ENCODE peak calls at places on chromosomes 11 and 22, in four cellular contexts. N is IMR-90; F is CD8-positive, alpha-beta T cell; R is brain microvascular endothelial cell. E is an unnamed sample.

GRCh38 chr11:120547301-120547700 is 35.8 kb downstream of the GRIK4 start:
- DNase-seq in N (peak), R (no peak), F (no peak), E (no peak)

GRCh38 chr11:363948-364761 is 5.1 kb upstream of the B4GALNT4 start:
- DNase-seq in R (no peak), N (no peak), F (peak), E (no peak)

GRCh38 chr11:69204246-69205124 is 48.8 kb downstream of the SMIM38 start:
- DNase-seq in N (no peak), R (no peak), F (no peak), E (no peak)

GRCh38 chr11:86160546-86161149 is 83.9 kb upstream of the EED start:
- DNase-seq in F (no peak), R (peak), N (peak), E (no peak)

GRCh38 chr11:112292785-112293407 is 32.2 kb upstream of the PLET1 start:
- DNase-seq in N (peak), R (peak), F (no peak), E (no peak)

GRCh38 chr11:60367009-60367408 is 11.3 kb upstream of the MS4A7 start:
- DNase-seq in F (no peak), R (no peak), N (no peak), E (no peak)

GRCh38 chr22:41799486-41800347 is 762 bp upstream of the CCDC134 start:
- DNase-seq in F (no peak), R (peak), N (no peak), E (no peak)

GRCh38 chr22:37907036-37907954 is 1.2 kb downstream of the MICALL1 start:
- DNase-seq in R (no peak), N (peak), F (no peak), E (no peak)

GRCh38 chr11:75174781-75175370 is 24.0 kb downstream of the SLCO2B1 start:
- DNase-seq in F (no peak), N (peak), R (peak), E (no peak)

GRCh38 chr22:28819253-28820096 is 19.1 kb upstream of the XBP1 start:
- DNase-seq in R (no peak), N (no peak), F (no peak), E (no peak)

DNA sequence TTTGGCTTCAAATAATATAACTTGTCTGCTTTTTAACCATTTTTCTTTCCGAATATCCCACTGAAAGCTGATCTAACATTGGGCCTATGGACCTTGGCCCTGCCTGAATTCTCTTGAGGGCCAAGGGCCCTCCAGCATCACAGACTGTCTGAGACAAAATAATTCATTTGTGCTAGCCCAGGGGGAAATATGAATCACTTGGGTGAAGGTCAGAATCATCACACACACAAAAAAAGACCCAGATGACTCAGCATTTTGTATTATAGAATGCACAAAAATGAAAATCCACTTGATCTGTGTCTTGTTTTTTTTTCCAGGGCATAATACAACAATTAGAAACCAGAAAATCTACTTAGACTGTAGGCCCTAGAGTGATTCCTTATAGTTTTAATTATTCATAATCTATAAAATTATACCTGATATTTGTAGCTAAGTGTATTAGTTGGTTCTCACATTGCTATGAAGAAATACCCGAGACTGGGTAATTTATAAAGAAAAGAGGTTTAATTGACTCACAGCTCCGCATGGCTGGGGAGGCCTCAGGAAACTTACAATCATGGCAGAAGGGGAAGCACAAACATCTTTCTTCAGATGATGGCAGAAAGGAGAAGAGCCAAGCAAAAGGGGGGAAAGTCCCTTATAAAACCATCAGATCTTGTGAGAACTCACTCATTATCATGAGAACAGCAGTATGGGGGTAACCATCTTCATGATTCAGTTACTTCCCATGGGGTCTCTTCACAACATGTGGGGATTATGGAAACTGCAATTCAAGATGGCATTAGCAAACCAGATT is 15.6 kb upstream of the RDX start:
- DNase-seq in N (peak), R (peak), F (no peak), E (no peak)
- H3K27ac ChIP-seq in N (no peak), R (peak), F (no peak), E (no peak)

GRCh38 chr22:43375951-43376455 is 32.8 kb upstream of the SCUBE1 start:
- DNase-seq in N (peak), R (peak), F (no peak), E (no peak)

GRCh38 chr22:43378011-43378704 is 33.7 kb upstream of the MPPED1 start:
- DNase-seq in N (peak), R (peak), F (no peak), E (no peak)

GRCh38 chr22:43381693-43382092 is 30.1 kb upstream of the MPPED1 start:
- DNase-seq in F (no peak), R (no peak), N (peak), E (no peak)

GRCh38 chr22:43376765-43377485 is 33.8 kb upstream of the SCUBE1 start:
- DNase-seq in F (peak), R (peak), N (no peak), E (no peak)

DNA sequence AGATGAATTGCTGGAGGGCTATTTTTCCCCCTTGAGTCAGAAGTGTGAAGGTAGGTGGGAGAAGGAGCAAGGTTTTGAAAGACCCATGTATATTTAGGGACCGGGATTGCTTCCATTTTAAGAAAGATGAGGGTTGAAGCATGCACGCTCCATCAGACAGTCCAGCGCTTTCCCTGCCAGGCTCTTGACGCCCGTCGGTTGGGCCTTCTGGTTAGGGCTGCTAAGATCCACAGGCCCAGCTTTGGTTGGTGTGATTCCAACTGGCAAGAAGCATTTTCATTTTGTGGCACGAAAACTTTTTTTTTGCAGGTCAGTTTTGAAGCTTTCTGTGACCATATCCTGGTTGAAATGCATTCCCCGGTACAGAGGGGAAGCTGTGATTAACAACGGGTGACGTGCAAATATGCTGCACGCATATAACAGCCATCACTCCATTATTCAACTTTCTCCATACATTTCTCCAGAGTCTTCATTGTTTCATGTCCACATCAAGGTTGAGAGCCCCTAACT is 34.3 kb upstream of the MPPED1 start:
- DNase-seq in F (no peak), R (peak), N (peak), E (no peak)
- H3K27ac ChIP-seq in F (no peak), R (no peak), N (no peak), E (no peak)

GRCh38 chr11:46275964-46276641 is 1.4 kb upstream of the CREB3L1 start:
- DNase-seq in R (no peak), N (no peak), F (no peak), E (no peak)

GRCh38 chr11:46271407-46271806 is 6.1 kb upstream of the CREB3L1 start:
- DNase-seq in R (no peak), N (no peak), F (no peak), E (no peak)

GRCh38 chr11:46271875-46272815 is 5.3 kb upstream of the CREB3L1 start:
- DNase-seq in F (no peak), N (no peak), R (no peak), E (no peak)

GRCh38 chr11:46272816-46273427 is 4.5 kb upstream of the CREB3L1 start:
- DNase-seq in F (no peak), N (peak), R (no peak), E (no peak)

GRCh38 chr11:46273511-46274205 is 3.8 kb upstream of the CREB3L1 start:
- DNase-seq in F (no peak), R (no peak), N (no peak), E (no peak)
- H3K27ac ChIP-seq in F (no peak), R (peak), N (peak), E (no peak)

DNA sequence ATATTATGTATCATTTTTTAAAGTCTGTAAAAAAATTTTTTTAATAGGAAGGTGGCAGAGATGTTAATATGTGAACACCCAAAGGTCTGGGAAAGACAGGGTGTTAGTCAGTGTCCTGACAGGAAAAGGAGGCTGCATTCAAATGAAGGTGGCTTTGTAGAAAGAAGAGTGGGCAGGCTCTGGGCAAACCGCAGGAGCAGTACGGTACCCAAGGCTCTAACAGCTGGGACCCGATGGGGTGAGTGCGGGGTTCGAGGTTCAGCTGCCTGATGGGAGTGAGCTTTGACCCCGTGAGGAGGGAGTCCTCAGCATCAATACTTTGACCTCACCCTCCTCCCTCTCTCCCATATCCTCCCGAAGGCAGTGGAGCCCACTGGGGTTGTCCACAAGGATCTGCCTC is 142.5 kb downstream of the C11orf91 start:
- DNase-seq in N (no peak), R (no peak), F (no peak), E (no peak)
- H3K27ac ChIP-seq in N (no peak), R (no peak), F (no peak), E (no peak)

DNA sequence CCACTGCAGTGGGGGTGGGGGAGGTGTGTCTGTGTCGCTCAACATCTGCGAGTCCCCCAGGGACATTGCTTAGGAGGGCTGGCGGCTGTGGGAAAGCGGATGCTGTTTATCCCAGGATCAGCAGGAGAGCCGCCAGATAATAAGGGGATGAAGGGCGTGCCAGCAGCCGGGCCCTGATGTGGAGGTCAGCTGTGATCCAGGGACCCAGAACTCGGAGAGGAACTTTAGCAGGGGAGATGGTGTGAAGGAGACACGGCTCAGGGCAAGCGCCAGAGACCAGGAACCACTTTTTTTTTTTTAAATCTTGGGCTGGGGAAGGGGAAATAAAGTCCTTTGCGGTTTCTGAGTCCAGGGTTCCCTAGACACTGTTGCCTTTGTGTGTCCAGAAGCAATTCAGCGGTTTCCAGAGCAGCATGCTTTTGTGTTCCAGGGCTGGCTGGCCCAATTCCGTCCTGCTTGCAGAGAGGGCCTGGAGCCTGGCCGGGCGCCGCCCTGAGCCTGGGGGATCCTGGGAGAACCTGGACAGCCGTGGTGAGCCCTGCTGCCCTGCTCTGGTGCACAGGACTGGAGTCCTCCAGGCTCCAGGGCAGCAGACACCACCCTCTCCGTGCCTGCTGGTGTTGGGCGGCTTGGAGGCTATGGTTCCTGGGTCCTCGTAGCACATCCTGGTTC is at the start of gene GRAMD4:
- DNase-seq in R (no peak), F (no peak), N (no peak), E (peak)
- H3K27ac ChIP-seq in R (no peak), F (no peak), N (no peak), E (peak)

DNA sequence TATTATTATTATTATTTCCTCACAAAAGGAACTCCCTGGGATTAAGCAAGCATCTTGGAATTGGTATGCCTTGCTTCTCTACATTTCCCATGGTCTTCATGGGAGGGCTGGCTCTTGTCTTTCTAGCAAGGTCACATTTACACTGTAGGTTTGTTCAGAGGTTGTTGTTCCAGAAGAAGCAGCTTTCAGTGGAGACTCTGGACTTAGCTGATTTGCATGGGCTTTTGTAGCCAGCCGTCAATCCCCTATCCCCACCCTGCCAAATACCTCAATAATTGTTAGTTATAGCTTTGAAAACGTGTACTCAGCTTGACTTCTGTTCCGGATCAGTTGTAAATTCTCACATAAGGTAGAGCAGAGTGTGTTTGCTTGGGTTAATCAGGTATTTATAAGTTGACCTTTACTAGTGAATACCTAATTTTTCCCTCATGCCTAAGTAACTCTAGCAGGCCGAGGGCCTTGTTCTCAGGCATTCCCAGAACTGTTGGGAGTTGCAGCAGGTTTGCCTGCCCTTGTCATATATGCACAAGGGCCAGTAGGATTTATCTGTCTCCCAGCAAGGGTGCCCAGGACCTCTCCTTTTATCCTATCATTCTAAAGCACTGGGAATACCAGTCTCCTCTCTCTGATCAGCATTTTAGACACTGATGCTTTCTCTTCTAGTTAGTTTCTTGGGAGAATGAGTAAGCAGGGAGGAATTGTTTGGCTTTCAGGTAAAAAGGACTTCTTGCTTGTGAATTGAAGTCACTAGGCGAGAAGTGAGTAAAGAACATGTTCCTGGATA is 22.0 kb downstream of the STIM1 start:
- DNase-seq in R (no peak), F (no peak), N (no peak), E (no peak)
- H3K27ac ChIP-seq in R (no peak), F (no peak), N (no peak), E (no peak)

GRCh38 chr22:43417555-43417954 is 5.7 kb downstream of the MPPED1 start:
- DNase-seq in N (no peak), R (no peak), F (no peak), E (no peak)
- H3K27ac ChIP-seq in N (no peak), R (no peak), F (no peak), E (no peak)

DNA sequence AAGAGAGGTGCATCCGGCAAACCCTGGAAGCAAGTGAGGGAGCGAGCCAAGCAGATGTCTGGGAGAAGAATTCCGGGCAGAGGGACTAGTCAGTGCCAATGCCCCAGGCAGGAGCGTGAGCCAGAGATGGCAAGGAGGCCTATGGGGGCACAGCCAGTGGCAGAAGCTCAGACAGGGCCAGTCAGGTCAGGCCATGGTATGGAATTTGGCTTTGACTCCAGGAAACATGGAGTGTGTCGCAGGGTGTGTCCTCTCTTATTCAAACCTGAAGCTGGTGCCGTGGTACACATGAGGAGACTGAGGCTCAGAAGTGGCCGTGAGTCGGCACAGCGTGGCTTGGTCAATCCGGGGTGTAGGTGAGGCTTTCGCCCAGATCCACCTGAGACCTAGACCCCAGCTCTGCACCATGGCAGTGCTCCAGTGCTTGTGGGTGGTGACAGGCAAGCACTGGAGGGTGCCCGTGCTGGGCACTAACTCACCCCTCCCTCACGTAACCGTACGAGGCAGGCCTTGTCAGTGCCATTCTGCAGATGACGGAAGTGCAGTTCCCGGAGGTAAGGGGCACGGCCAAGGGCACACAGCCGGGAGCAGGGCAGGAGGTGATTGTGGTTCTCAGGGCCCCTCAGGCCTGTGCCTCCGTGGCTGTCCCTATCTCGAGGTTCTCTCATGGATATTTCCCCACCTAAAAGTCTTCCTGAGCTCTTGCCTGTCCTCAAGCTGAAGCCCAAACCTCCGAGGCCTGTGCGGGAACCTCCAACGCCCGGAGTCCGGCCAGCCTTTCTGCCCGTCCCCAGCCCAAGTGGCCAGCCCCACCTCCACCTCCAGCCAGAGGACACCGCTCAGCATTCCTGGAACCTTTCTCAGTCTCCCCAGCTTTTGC is 10.6 kb upstream of the SPI1 start:
- DNase-seq in F (no peak), N (no peak), R (no peak), E (no peak)
- H3K27ac ChIP-seq in F (no peak), N (no peak), R (no peak), E (no peak)

E was measured in caudate nucleus.